ENCODE peak calls at places on chromosomes 4 and X, in nine cellular contexts. E is HCT116, L is tibial artery, Y is lung, C is breast epithelium, J is heart right ventricle, F is endodermal cell, T is transverse colon, S is body of pancreas. N is an unnamed sample.

GRCh38 chrX:135489542-135489941 is 30.9 kb upstream of the INTS6L start:
- DNase-seq in E (no peak), L (no peak), Y (no peak), C (no peak), J (no peak), F (no peak), T (no peak), S (no peak), N (no peak)

GRCh38 chr4:128859887-128860774 is 50.6 kb downstream of the JADE1 start:
- DNase-seq in E (no peak), L (no peak), Y (no peak), C (no peak), J (no peak), F (no peak), T (no peak), S (no peak), N (no peak)

GRCh38 chrX:13128104-13128503 is 83.7 kb upstream of the FAM9C start:
- DNase-seq in E (no peak), L (no peak), Y (no peak), C (no peak), J (no peak), F (no peak), T (no peak), S (no peak), N (no peak)

GRCh38 chrX:69503835-69504625 is at the start of gene NALF2:
- DNase-seq in E (peak; percentile 37), L (peak; percentile 37), Y (peak; percentile 45), C (no peak), J (peak; percentile 56), F (peak; percentile 93), T (peak; percentile 40), S (peak; percentile 69), N (peak; percentile 77)

GRCh38 chr4:7756561-7757355 is 182.9 kb downstream of the AFAP1 start:
- DNase-seq in E (no peak), L (no peak), Y (no peak), C (no peak), J (peak; percentile 7), F (no peak), T (no peak), S (no peak), N (no peak)

GRCh38 chrX:110397353-110397752 is 38.7 kb downstream of the RTL9 start:
- DNase-seq in E (no peak), L (no peak), Y (no peak), C (no peak), J (no peak), F (no peak), T (no peak), S (no peak), N (no peak)

GRCh38 chr4:104677122-104677521 is 182.4 kb upstream of the CXXC4 start:
- DNase-seq in E (no peak), L (no peak), Y (no peak), C (no peak), J (no peak), F (peak; percentile 51), T (peak; percentile 8), S (peak; percentile 27), N (peak; percentile 19)

GRCh38 chrX:72031634-72032033 is 100.1 kb downstream of the RTL5 start:
- DNase-seq in E (no peak), L (no peak), Y (no peak), C (no peak), J (no peak), F (no peak), T (no peak), S (no peak), N (no peak)

GRCh38 chr4:150004481-150004880 is 73.8 kb upstream of the DCLK2 start:
- DNase-seq in E (no peak), L (no peak), Y (no peak), C (no peak), J (no peak), F (no peak), T (no peak), S (no peak), N (no peak)

GRCh38 chr4:186765673-186766546 is 42.3 kb upstream of the FAT1 start:
- DNase-seq in E (peak; percentile 23), L (no peak), Y (no peak), C (no peak), J (no peak), F (no peak), T (peak; percentile 76), S (peak; percentile 17), N (no peak)

DNA sequence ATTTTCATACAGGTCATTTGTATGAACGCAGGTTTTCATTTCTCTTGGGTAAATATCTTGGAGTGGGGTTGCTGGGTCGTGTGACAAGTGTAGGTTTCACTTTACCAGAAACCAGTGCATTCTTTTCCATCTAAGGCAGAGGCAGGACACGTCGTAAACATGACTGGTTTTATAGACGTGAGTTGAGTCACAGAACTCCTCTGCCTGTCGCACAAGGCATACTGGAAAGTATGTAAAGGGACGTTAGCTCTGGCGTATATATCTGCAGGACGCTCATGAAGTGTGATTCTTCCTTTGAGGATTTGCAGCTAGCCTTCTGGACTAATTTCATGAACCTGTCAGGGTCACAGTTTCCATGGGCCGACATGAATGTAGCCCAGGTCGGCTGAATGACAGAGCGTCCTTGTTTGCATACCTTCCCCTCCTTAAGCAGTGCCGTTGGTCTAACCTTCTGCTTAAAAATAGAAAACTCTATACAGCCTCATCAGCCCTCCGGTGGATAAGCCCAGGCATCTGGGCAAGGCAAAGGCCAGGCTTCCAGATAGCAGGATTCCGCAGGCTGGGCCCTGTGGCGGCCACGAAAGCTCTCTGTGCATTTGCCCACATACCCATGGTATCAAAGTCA is 106.0 kb downstream of the GPR143 start:
- DNase-seq in E (no peak), L (no peak), Y (no peak), C (no peak), J (no peak), F (no peak), T (no peak), S (no peak), N (no peak)
- H3K36me3 ChIP-seq in E (no peaks in the 10 kb centered on the region), L (peaks cover 15% of the 10 kb centered on the region), Y (peaks cover 2% of the 10 kb centered on the region), C (no peaks in the 10 kb centered on the region), J (no peaks in the 10 kb centered on the region), F (no peaks in the 10 kb centered on the region), T (no peaks in the 10 kb centered on the region), S (no peaks in the 10 kb centered on the region), N (no peaks in the 10 kb centered on the region)

DNA sequence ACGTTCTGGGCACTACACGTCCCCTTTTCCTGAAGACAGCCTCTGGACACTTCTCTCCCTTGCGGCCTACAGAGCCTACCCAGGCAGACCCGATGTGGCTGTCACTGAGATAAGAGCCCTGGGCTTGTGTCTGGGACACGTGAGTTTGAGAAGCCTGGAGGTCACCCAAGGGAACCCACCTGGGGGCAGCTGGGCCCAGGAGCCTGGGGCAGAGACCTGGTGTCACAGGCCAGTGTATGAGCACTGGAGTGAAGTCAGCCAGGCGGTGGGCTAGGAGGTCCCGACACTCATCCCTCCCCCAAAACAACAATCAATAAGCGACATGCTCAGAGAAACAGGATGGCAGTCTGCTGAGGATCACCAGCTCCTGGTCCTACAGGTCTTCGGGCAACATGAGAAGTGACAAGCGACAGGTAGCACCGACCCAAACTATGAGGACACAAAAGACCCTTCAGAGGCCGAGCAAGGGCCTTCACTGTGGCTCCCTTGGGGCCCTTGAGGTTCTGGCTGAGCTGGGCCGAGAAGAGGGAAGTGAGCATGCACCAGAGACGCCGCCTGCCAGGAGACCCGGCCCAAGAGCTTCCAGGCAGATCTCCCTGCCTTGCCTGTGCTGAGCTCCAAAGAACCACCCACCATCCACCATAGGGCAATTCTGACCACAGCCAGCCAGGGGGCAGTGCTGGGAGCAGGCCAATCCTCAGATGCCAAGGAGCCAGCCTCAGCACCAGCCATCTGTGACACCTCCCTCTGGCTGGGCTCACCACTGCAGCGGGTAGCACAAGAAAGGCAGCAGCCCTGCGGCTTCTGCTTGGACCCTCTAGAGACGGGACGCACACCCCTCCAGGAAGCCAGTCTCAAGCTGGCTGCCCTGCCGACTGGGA is 11.0 kb upstream of the DUSP9 start:
- DNase-seq in E (no peak), L (no peak), Y (no peak), C (no peak), J (no peak), F (peak; percentile 92), T (no peak), S (peak; percentile 51), N (peak; percentile 27)
- TF ChIP-seq CTCF in E (peak; percentile 55), L (no peak), Y (no peak), C (no peak), J (no peak), F (peak; percentile 74), T (no peak), S (no peak), N (no peak)

DNA sequence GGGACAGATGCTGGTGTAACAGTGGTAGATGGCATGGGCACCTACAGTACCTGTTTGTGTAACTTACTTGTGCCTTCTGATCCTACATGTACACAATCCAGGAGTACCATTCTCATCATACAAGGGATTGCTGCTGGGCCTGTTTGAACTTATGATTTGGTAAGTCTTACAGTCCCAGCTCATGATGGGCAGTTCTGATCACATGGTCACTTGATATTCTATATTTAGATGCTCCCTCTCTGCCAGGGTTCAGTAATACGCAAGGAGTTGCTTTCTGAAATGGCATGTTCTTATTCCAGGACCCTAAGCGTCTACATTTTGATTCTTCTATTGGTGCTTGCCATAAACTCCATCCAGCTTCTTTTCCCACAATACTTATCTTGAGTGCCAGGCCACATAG is 54.4 kb upstream of the ATP6AP2 start:
- DNase-seq in E (no peak), L (no peak), Y (no peak), C (no peak), J (no peak), F (no peak), T (no peak), S (no peak), N (no peak)
- H3K36me3 ChIP-seq in E (no peaks in the 10 kb centered on the region), L (no peaks in the 10 kb centered on the region), Y (no peaks in the 10 kb centered on the region), C (no peaks in the 10 kb centered on the region), J (no peaks in the 10 kb centered on the region), F (no peaks in the 10 kb centered on the region), T (no peaks in the 10 kb centered on the region), S (no peaks in the 10 kb centered on the region), N (no peaks in the 10 kb centered on the region)

GRCh38 chr4:9894604-9895361 is 113.3 kb downstream of the DRD5 start:
- DNase-seq in E (no peak), L (no peak), Y (no peak), C (no peak), J (no peak), F (no peak), T (no peak), S (no peak), N (no peak)

GRCh38 chr4:9901262-9901661 is 119.8 kb downstream of the DRD5 start:
- DNase-seq in E (no peak), L (no peak), Y (no peak), C (no peak), J (no peak), F (no peak), T (no peak), S (no peak), N (no peak)

GRCh38 chr4:9893329-9894108 is 112.1 kb downstream of the DRD5 start:
- DNase-seq in E (no peak), L (no peak), Y (no peak), C (no peak), J (no peak), F (peak; percentile 55), T (no peak), S (no peak), N (no peak)

DNA sequence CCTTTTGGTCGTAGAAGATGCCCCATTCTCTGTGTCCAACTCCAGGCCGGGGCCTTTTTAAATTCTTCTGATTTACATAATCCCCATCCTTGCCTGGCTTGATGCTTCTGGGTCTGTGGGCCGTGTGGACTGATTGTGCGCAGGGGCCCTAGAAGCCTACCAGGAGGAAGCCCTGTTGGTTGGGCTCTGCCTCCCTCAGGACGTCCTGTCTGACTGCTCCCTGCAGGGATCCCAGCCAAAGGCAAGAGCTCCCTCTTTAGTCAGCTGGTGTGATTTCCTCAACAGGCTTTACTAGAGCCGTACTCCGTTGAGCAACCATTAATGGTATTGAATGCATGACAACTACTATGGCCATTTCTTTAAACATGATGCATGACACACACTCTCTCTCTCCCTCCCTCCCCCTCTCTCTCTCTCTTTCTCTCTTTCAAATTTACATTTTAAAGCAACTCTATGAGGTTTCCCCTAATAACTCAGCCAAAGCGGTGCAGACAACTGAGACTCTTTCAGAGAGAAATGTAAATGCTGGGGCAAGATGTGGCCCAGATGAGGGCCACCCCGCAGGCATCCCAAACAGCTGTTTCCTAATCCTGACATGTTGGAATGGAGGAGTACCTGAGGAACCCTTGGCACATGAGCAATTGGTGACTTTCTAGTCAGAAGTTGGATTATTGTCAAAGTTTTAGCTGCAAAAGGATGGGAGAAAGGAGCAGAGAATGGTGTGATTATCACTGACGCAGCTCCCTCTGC is 117.3 kb downstream of the DRD5 start:
- DNase-seq in E (peak; percentile 35), L (no peak), Y (peak; percentile 41), C (no peak), J (peak; percentile 46), F (peak; percentile 91), T (peak; percentile 37), S (peak; percentile 10), N (peak; percentile 35)
- TF ChIP-seq CTCF in E (peak; percentile 50), L (no peak), Y (peak; percentile 30), C (no peak), J (peak; percentile 68), F (peak; percentile 81), T (peak; percentile 28), S (no peak), N (no peak)

N was measured in thyroid gland.